ENCODE peak calls at places on chromosomes 2 and 18, in five cellular contexts. U is uterus, F is BJ, Z is GM12878, E is NB4. Q is an unnamed sample.

GRCh38 chr2:172877826-172878225 is 142.2 kb downstream of the RAPGEF4 start:
- DNase-seq in E (no peak), U (no peak), F (no peak), Z (no peak), Q (no peak)

GRCh38 chr2:44244135-44244871 is 31.0 kb upstream of the SLC3A1 start:
- DNase-seq in Z (no peak), U (peak), E (peak), F (no peak), Q (no peak)

GRCh38 chr2:11866358-11867335 is 120.2 kb downstream of the LPIN1 start:
- DNase-seq in F (no peak), Z (peak), E (no peak), U (no peak), Q (no peak)

GRCh38 chr18:9968081-9968848 is 54.4 kb downstream of the VAPA start:
- DNase-seq in Z (no peak), E (no peak), U (no peak), F (no peak), Q (no peak)

GRCh38 chr2:179020156-179020750 is 29.7 kb downstream of the CCDC141 start:
- DNase-seq in Z (no peak), U (no peak), F (no peak), E (peak), Q (no peak)

GRCh38 chr2:239930871-239931771 is 94.0 kb downstream of the NDUFA10 start:
- DNase-seq in Z (no peak), E (no peak), U (no peak), F (no peak), Q (peak)

GRCh38 chr2:26598336-26599006 is 42.7 kb downstream of the CIB4 start:
- DNase-seq in Z (no peak), U (no peak), E (no peak), F (no peak), Q (no peak)

GRCh38 chr2:42060028-42060427 is 12.2 kb downstream of the PKDCC start:
- DNase-seq in U (no peak), E (no peak), F (no peak), Z (no peak), Q (no peak)

GRCh38 chr2:119179951-119180350 is 21.4 kb upstream of the C1QL2 start:
- DNase-seq in U (no peak), E (no peak), Z (no peak), F (no peak), Q (peak)

GRCh38 chr2:26534098-26534864 is 56.4 kb upstream of the OTOF start:
- DNase-seq in F (no peak), Z (no peak), U (no peak), E (no peak), Q (no peak)

GRCh38 chr2:110973275-110973674 is 147.4 kb upstream of the BCL2L11 start:
- DNase-seq in U (no peak), F (no peak), Z (no peak), E (no peak), Q (no peak)

GRCh38 chr2:72035518-72036172 is 112.0 kb downstream of the CYP26B1 start:
- DNase-seq in F (no peak), E (peak), Z (no peak), U (no peak), Q (peak)

GRCh38 chr2:7384773-7385349 is 467.6 kb downstream of the RNF144A start:
- DNase-seq in U (no peak), Z (no peak), F (no peak), E (no peak), Q (no peak)

DNA sequence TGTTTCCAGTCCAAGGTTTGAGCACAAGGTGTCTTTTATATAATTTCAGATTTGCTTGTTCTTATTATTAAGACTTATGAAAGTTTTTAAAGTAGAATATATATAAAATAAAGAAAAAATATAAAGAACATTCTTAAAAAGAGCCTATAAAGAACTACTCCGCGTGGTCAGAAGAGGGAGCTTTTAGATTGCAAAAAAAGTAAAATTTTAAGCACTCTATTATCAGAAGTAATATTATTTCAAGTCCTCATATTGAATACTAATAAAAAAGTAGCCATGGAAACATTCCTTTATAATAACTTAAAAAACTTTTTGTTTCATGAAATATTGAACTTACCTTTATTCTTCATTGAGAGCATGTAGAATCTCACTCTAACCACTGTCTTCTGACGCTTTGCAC is 51.4 kb downstream of the LINC00305 start:
- DNase-seq in Z (no peak), E (no peak), U (no peak), F (no peak), Q (no peak)
- TF ChIP-seq CTCF in Z (peak), E (no peak), U (no peak), F (no peak), Q (peak)

DNA sequence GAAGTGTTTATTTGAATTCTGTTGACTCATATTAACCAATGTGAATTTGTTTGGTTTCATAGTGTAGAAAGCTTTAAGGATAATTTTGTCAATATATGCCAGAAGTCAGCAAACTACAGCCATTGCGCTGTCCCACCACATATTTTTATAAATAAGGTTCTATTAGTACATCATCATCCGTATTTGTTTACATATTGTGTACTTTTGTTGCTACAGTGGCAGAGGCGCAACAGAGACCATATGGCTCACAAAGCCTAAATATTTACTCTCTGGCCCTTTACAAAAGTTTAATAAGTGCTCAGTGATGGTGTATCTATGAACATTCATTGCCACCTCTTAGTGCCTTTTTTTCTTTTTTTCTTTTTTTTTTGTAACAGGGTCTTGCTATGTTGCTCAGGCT is 6.4 kb downstream of the ERLEC1 start:
- DNase-seq in F (no peak), E (no peak), U (no peak), Z (no peak), Q (no peak)
- TF ChIP-seq CTCF in F (no peak), E (no peak), U (no peak), Z (no peak), Q (no peak)

GRCh38 chr2:99085400-99085799 is 56.1 kb upstream of the C2orf15 start:
- DNase-seq in F (no peak), Z (no peak), U (no peak), E (peak), Q (no peak)
- TF ChIP-seq CTCF in F (peak), Z (peak), U (no peak), E (peak), Q (peak)

GRCh38 chr2:223618172-223619035 is 16.2 kb upstream of the SCG2 start:
- DNase-seq in E (peak), Z (no peak), U (no peak), F (no peak), Q (no peak)

GRCh38 chr2:223612501-223612900 is 10.3 kb upstream of the SCG2 start:
- DNase-seq in E (no peak), F (no peak), U (no peak), Z (no peak), Q (no peak)

GRCh38 chr2:223614534-223614933 is 12.4 kb upstream of the SCG2 start:
- DNase-seq in E (no peak), Z (no peak), F (no peak), U (no peak), Q (no peak)

GRCh38 chr2:223611061-223611460 is 8.9 kb upstream of the SCG2 start:
- DNase-seq in Z (no peak), F (no peak), E (no peak), U (no peak), Q (no peak)

GRCh38 chr2:223613017-223613950 is 11.1 kb upstream of the SCG2 start:
- DNase-seq in F (peak), Z (no peak), E (peak), U (peak), Q (peak)
- TF ChIP-seq CTCF in F (peak), Z (no peak), E (no peak), U (no peak), Q (peak)

DNA sequence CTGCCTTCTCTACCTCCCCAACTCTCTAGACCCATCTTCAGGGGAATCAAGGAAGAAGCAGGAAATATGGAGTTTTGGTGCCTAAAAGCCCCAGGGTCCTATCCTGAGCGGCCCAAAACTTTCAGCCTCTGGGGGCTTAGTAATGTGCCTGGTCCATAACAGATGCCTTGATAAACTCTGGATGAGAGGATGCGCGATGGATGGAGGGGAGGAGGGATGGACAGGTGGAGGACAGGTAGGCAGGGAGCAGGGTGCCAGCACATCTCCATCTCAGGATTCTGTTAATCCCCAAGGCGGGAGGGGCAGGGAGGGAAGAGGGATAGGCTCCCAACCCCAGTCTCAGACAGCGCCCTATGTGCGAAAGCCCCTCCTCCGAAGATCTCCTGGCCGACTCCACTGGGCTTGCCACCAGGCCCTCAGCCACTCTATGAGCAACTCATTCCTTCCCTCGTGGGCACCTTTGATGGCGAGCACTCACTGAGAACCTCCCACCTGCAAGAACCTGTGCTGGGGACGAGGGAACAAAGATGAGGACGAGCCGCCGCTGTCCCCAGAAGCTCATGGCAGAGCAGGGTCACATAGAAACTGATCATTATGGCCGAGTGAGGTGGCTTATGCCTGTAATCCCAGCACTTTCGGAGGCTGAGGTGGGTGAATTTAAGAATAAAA is 23.1 kb downstream of the HS1BP3 start:
- DNase-seq in F (no peak), U (no peak), E (no peak), Z (no peak), Q (peak)
- TF ChIP-seq CTCF in F (no peak), U (no peak), E (no peak), Z (no peak), Q (no peak)

Q was measured in chondrocyte.